ENCODE peak calls at places on chromosomes 12 and 14, in six cellular contexts. L, A, M, X, E and S are unnamed samples.

GRCh38 chr12:26853303-26854027 is 20.5 kb upstream of the ITPR2 start:
- DNase-seq in L (no peak), A (no peak), M (no peak), X (peak), E (no peak), S (peak)

GRCh38 chr12:67082221-67082620 is 186.9 kb upstream of the CAND1 start:
- DNase-seq in L (no peak), A (no peak), M (no peak), X (no peak), E (no peak), S (no peak)

GRCh38 chr12:49627752-49628360 is 4.5 kb downstream of the PRPF40B start:
- DNase-seq in L (no peak), A (no peak), M (no peak), X (peak), E (no peak), S (no peak)

GRCh38 chr12:131795688-131796410 is 32.3 kb upstream of the MMP17 start:
- DNase-seq in L (no peak), A (no peak), M (no peak), X (no peak), E (no peak), S (no peak)

GRCh38 chr14:77043177-77043983 is 14.9 kb upstream of the IRF2BPL start:
- DNase-seq in L (no peak), A (no peak), M (peak), X (no peak), E (peak), S (no peak)

GRCh38 chr12:27840229-27840999 is 60.4 kb upstream of the MANSC4 start:
- DNase-seq in L (no peak), A (no peak), M (no peak), X (no peak), E (no peak), S (no peak)

GRCh38 chr12:120674172-120674571 is 12.8 kb upstream of the MLEC start:
- DNase-seq in L (no peak), A (no peak), M (no peak), X (no peak), E (no peak), S (no peak)

GRCh38 chr14:99946652-99947489 is 118.4 kb upstream of the EVL start:
- DNase-seq in L (no peak), A (no peak), M (no peak), X (peak), E (no peak), S (peak)

GRCh38 chr14:67784244-67784823 is 32.1 kb downstream of the ZFYVE26 start:
- DNase-seq in L (no peak), A (no peak), M (no peak), X (no peak), E (no peak), S (no peak)

GRCh38 chr12:48686037-48686595 is 4.1 kb upstream of the KANSL2 start:
- DNase-seq in L (no peak), A (no peak), M (no peak), X (no peak), E (no peak), S (no peak)

GRCh38 chr12:8846305-8846704 is 23.9 kb downstream of the A2ML1 start:
- DNase-seq in L (no peak), A (no peak), M (no peak), X (no peak), E (no peak), S (no peak)

GRCh38 chr14:63510538-63510937 is 32.6 kb downstream of the PPP2R5E start:
- DNase-seq in L (no peak), A (no peak), M (no peak), X (no peak), E (no peak), S (peak)

GRCh38 chr14:96823652-96824051 is 26.5 kb downstream of the VRK1 start:
- DNase-seq in L (no peak), A (no peak), M (no peak), X (no peak), E (no peak), S (no peak)

GRCh38 chr12:59723520-59723919 is 127.7 kb downstream of the SLC16A7 start:
- DNase-seq in L (no peak), A (no peak), M (no peak), X (no peak), E (no peak), S (no peak)

GRCh38 chr14:72377016-72377415 is 444.8 kb downstream of the RGS6 start:
- DNase-seq in L (no peak), A (no peak), M (no peak), X (no peak), E (no peak), S (no peak)

GRCh38 chr12:100789146-100789545 is 5.4 kb upstream of the ANO4 start:
- DNase-seq in L (no peak), A (no peak), M (no peak), X (no peak), E (no peak), S (no peak)

GRCh38 chr12:132953163-132953425 is 3.0 kb downstream of the ZNF605 start:
- DNase-seq in L (no peak), A (no peak), M (no peak), X (no peak), E (no peak), S (no peak)

GRCh38 chr12:50960130-50960529 is 7.8 kb downstream of the HIGD1C start:
- DNase-seq in L (no peak), A (no peak), M (no peak), X (no peak), E (no peak), S (no peak)

GRCh38 chr12:3453947-3454675 is 36.9 kb upstream of the PRMT8 start:
- DNase-seq in L (no peak), A (no peak), M (no peak), X (no peak), E (peak), S (no peak)

GRCh38 chr12:3454780-3455179 is 36.2 kb upstream of the PRMT8 start:
- DNase-seq in L (no peak), A (no peak), M (no peak), X (no peak), E (no peak), S (no peak)

GRCh38 chr12:3458041-3458440 is 33.0 kb upstream of the PRMT8 start:
- DNase-seq in L (no peak), A (no peak), M (no peak), X (no peak), E (no peak), S (no peak)

GRCh38 chr12:3455312-3455711 is 35.7 kb upstream of the PRMT8 start:
- DNase-seq in L (no peak), A (no peak), M (no peak), X (no peak), E (no peak), S (no peak)

GRCh38 chr12:3456809-3457208 is 34.2 kb upstream of the PRMT8 start:
- DNase-seq in L (no peak), A (no peak), M (no peak), X (no peak), E (no peak), S (no peak)
- TF ChIP-seq CTCF in L (no peak), A (peak), M (no peak), X (no peak), E (no peak), S (no peak)

DNA sequence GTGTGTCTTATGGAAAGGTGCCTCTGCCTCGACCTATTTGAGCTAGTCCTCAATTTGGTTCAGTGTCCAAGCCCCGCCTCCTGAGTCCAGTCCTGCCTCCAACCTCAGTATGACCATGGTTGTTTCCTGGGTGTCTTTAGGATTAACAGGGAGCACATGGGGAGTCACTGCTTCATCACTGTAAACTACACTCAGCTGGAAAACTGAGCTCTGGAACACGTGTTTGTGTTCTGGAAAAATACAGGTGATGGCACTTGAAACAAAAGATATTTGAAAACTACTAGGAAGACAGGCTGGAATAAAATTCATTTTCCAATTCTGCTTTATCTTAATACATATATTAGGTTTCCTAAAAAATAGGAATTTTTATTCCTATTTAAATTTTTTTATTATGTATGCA is 1187.3 kb upstream of the TMEM132C start:
- DNase-seq in L (no peak), A (no peak), M (no peak), X (no peak), E (no peak), S (no peak)
- TF ChIP-seq CTCF in L (no peak), A (no peak), M (no peak), X (no peak), E (no peak), S (no peak)

DNA sequence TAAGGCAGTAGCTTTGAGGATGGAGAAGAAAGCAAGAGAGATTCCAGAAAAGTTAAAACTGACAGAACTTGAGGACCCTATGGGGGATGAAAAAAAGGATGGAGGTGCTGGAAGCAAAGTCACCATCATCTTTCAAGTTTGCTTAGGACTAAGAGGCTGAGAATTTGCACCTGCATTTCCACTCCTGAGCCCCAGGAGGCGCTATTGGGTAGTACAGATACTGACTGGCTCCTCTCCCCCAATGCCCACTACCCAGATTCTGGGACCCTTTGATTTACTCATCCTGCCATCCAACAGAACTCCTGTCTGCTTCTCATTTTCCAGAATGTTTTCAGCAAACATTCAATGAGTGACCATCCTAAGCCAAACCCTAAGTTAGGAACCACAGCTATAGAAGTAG is 34.0 kb upstream of the CMKLR1 start:
- DNase-seq in L (no peak), A (no peak), M (no peak), X (no peak), E (no peak), S (no peak)
- TF ChIP-seq CTCF in L (no peak), A (peak), M (peak), X (no peak), E (peak), S (no peak)

DNA sequence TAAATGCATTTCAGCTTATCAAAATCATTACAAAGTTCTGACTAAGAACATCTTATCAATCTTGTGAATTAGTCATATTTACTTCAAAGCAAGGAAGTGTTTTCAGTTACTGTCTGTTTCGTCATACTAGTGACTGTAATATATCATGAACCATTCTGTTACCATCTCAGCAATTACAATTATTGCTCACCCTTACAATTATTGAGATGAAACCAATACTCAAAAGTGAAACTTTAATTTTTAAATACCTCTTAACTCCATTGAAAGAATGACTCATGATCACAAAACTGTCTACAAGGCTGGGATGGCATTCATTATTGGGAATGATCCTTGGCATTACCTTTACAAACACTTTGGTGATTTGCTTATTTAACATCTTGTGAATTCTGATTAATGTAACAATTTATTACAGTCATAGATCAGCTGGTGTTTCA is 90.3 kb downstream of the RPS6KA5 start:
- DNase-seq in L (no peak), A (no peak), M (no peak), X (no peak), E (no peak), S (peak)
- TF ChIP-seq CTCF in L (no peak), A (no peak), M (no peak), X (no peak), E (no peak), S (no peak)

GRCh38 chr12:3777206-3777809 is 24.4 kb upstream of the CRACR2A start:
- DNase-seq in L (no peak), A (no peak), M (no peak), X (peak), E (no peak), S (peak)
- TF ChIP-seq CTCF in L (peak), A (peak), M (peak), X (peak), E (peak), S (peak)

GRCh38 chr12:33609910-33610309 is 170.3 kb upstream of the SYT10 start:
- DNase-seq in L (no peak), A (no peak), M (no peak), X (no peak), E (no peak), S (no peak)

GRCh38 chr12:33605776-33606175 is 166.2 kb upstream of the SYT10 start:
- DNase-seq in L (no peak), A (no peak), M (no peak), X (no peak), E (no peak), S (no peak)
- TF ChIP-seq CTCF in L (peak), A (peak), M (no peak), X (no peak), E (no peak), S (no peak)

DNA sequence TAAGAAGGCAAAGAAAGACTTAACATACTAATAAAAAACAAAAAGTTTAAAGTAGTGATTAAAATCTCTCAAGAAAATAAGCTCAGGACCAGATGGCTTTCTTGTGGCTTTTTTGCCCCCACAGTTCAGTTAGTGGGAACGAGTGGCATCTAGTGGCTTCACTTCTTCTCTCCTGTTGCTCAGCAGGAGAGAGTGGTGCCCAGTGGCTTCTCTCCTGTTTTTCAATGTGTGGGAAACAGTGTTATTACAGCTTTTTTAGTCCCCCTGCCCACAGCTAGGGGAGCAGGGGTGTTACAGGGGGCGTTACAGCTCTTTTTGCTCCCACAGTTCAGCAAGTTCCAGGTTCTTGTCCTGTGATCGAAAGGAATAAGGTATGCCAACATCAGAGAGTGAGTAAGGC is 135.2 kb downstream of the RERGL start:
- DNase-seq in L (no peak), A (no peak), M (no peak), X (no peak), E (no peak), S (no peak)
- TF ChIP-seq CTCF in L (no peak), A (no peak), M (no peak), X (no peak), E (no peak), S (no peak)

DNA sequence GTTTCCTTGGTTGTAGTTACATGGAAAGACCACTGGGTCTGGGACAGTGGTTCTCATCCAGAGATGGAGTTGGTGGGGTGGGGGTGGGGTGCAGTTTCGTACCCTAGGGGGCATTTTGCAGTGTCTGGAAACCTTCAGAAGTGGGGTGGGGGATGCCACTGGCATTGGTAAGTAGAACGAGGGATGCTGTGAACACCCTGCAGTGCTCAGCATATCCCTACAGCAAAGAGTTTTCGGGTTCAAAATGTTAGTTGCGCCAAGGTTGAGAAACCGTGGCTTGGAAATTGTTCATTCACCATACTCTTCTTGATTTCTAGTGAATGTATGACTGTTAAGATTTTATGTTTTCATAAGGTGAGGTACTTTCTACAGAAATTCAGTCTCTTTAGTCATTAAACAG is 28.7 kb downstream of the TRAF3 start:
- DNase-seq in L (no peak), A (no peak), M (no peak), X (no peak), E (no peak), S (no peak)
- TF ChIP-seq CTCF in L (no peak), A (no peak), M (no peak), X (no peak), E (no peak), S (no peak)

GRCh38 chr14:101947577-101947903 is 16.8 kb upstream of the DYNC1H1 start:
- DNase-seq in L (peak), A (no peak), M (no peak), X (peak), E (no peak), S (no peak)

GRCh38 chr14:101950100-101950499 is 14.3 kb upstream of the DYNC1H1 start:
- DNase-seq in L (no peak), A (no peak), M (no peak), X (no peak), E (no peak), S (no peak)

GRCh38 chr14:101948666-101949205 is 15.6 kb upstream of the DYNC1H1 start:
- DNase-seq in L (no peak), A (no peak), M (no peak), X (no peak), E (no peak), S (no peak)

GRCh38 chr14:101950516-101951215 is 13.7 kb upstream of the DYNC1H1 start:
- DNase-seq in L (no peak), A (no peak), M (no peak), X (no peak), E (no peak), S (no peak)

GRCh38 chr14:101947904-101948665 is 16.3 kb upstream of the DYNC1H1 start:
- DNase-seq in L (peak), A (peak), M (peak), X (peak), E (peak), S (peak)
- TF ChIP-seq CTCF in L (no peak), A (no peak), M (no peak), X (no peak), E (no peak), S (no peak)